ENCODE peak calls at places on chromosomes 12 and 14, in eight cellular contexts. One of them, this sample, is unnamed.

GRCh38 chr12:75705749-75706719 is 194.6 kb upstream of the KRR1 start:
- DNase-seq in lower leg skin: no peak
- DNase-seq in ovary: peak
- DNase-seq in heart left ventricle: peak
- DNase-seq in uterus: peak
- DNase-seq in tibial nerve: peak
- DNase-seq in right lobe of liver: no peak
- DNase-seq in A549: no peak
- DNase-seq in this sample: no peak

GRCh38 chr14:66708262-66708661 is 200.3 kb downstream of the GPHN start:
- DNase-seq in lower leg skin: no peak
- DNase-seq in ovary: no peak
- DNase-seq in heart left ventricle: no peak
- DNase-seq in uterus: no peak
- DNase-seq in tibial nerve: no peak
- DNase-seq in right lobe of liver: no peak
- DNase-seq in A549: no peak
- DNase-seq in this sample: no peak

GRCh38 chr12:116346751-116347150 is 69.3 kb upstream of the MED13L start:
- DNase-seq in lower leg skin: no peak
- DNase-seq in ovary: peak
- DNase-seq in heart left ventricle: no peak
- DNase-seq in uterus: no peak
- DNase-seq in tibial nerve: no peak
- DNase-seq in right lobe of liver: no peak
- DNase-seq in A549: peak
- DNase-seq in this sample: no peak

GRCh38 chr12:52632656-52633055 is 14.3 kb upstream of the KRT73 start:
- DNase-seq in lower leg skin: no peak
- DNase-seq in ovary: no peak
- DNase-seq in heart left ventricle: no peak
- DNase-seq in uterus: no peak
- DNase-seq in tibial nerve: no peak
- DNase-seq in right lobe of liver: no peak
- DNase-seq in A549: no peak
- DNase-seq in this sample: no peak

GRCh38 chr14:68658029-68658509 is 134.8 kb downstream of the ZFP36L1 start:
- DNase-seq in lower leg skin: no peak
- DNase-seq in ovary: no peak
- DNase-seq in heart left ventricle: no peak
- DNase-seq in uterus: no peak
- DNase-seq in tibial nerve: no peak
- DNase-seq in right lobe of liver: no peak
- DNase-seq in A549: no peak
- DNase-seq in this sample: no peak

GRCh38 chr14:97250925-97251324 is 453.7 kb downstream of the VRK1 start:
- DNase-seq in lower leg skin: no peak
- DNase-seq in ovary: no peak
- DNase-seq in heart left ventricle: no peak
- DNase-seq in uterus: no peak
- DNase-seq in tibial nerve: no peak
- DNase-seq in right lobe of liver: no peak
- DNase-seq in A549: no peak
- DNase-seq in this sample: no peak

GRCh38 chr12:6915023-6915788 is 826 bp downstream of the ENO2 start:
- DNase-seq in lower leg skin: no peak
- DNase-seq in ovary: no peak
- DNase-seq in heart left ventricle: no peak
- DNase-seq in uterus: no peak
- DNase-seq in tibial nerve: peak
- DNase-seq in right lobe of liver: no peak
- DNase-seq in A549: peak
- DNase-seq in this sample: no peak

GRCh38 chr12:4934651-4935050 is 24.9 kb downstream of the KCNA1 start:
- DNase-seq in lower leg skin: no peak
- DNase-seq in ovary: no peak
- DNase-seq in heart left ventricle: no peak
- DNase-seq in uterus: no peak
- DNase-seq in tibial nerve: no peak
- DNase-seq in right lobe of liver: no peak
- DNase-seq in A549: no peak
- DNase-seq in this sample: no peak

GRCh38 chr14:65478596-65478995 is 66.1 kb downstream of the FUT8 start:
- DNase-seq in lower leg skin: no peak
- DNase-seq in ovary: no peak
- DNase-seq in heart left ventricle: no peak
- DNase-seq in uterus: no peak
- DNase-seq in tibial nerve: no peak
- DNase-seq in right lobe of liver: no peak
- DNase-seq in A549: no peak
- DNase-seq in this sample: no peak

GRCh38 chr14:29627141-29627540 is 300.5 kb downstream of the PRKD1 start:
- DNase-seq in lower leg skin: no peak
- DNase-seq in ovary: no peak
- DNase-seq in heart left ventricle: no peak
- DNase-seq in uterus: no peak
- DNase-seq in tibial nerve: no peak
- DNase-seq in right lobe of liver: no peak
- DNase-seq in A549: no peak
- DNase-seq in this sample: no peak

GRCh38 chr12:91988076-91988475 is 157.6 kb downstream of the BTG1 start:
- DNase-seq in lower leg skin: no peak
- DNase-seq in ovary: no peak
- DNase-seq in heart left ventricle: no peak
- DNase-seq in uterus: peak
- DNase-seq in tibial nerve: no peak
- DNase-seq in right lobe of liver: no peak
- DNase-seq in A549: no peak
- DNase-seq in this sample: no peak

GRCh38 chr12:14716848-14717444 is 20.5 kb upstream of the GUCY2C start:
- DNase-seq in lower leg skin: peak
- DNase-seq in ovary: no peak
- DNase-seq in heart left ventricle: no peak
- DNase-seq in uterus: no peak
- DNase-seq in tibial nerve: peak
- DNase-seq in right lobe of liver: no peak
- DNase-seq in A549: peak
- DNase-seq in this sample: peak

GRCh38 chr12:69266045-69266635 is 26.8 kb downstream of the CPSF6 start:
- DNase-seq in lower leg skin: no peak
- DNase-seq in ovary: no peak
- DNase-seq in heart left ventricle: no peak
- DNase-seq in uterus: no peak
- DNase-seq in tibial nerve: no peak
- DNase-seq in right lobe of liver: no peak
- DNase-seq in A549: no peak
- DNase-seq in this sample: no peak

GRCh38 chr12:11607313-11608081 is 42.0 kb upstream of the ETV6 start:
- DNase-seq in lower leg skin: no peak
- DNase-seq in ovary: no peak
- DNase-seq in heart left ventricle: no peak
- DNase-seq in uterus: no peak
- DNase-seq in tibial nerve: no peak
- DNase-seq in right lobe of liver: peak
- DNase-seq in A549: no peak
- DNase-seq in this sample: no peak

GRCh38 chr12:6829532-6830220 is 1.5 kb downstream of the P3H3 start:
- DNase-seq in lower leg skin: no peak
- DNase-seq in ovary: peak
- DNase-seq in heart left ventricle: no peak
- DNase-seq in uterus: no peak
- DNase-seq in tibial nerve: no peak
- DNase-seq in right lobe of liver: no peak
- DNase-seq in A549: peak
- DNase-seq in this sample: no peak

GRCh38 chr12:5872745-5873144 is 72.3 kb downstream of the ANO2 start:
- DNase-seq in lower leg skin: no peak
- DNase-seq in ovary: no peak
- DNase-seq in heart left ventricle: no peak
- DNase-seq in uterus: no peak
- DNase-seq in tibial nerve: no peak
- DNase-seq in right lobe of liver: no peak
- DNase-seq in A549: peak
- DNase-seq in this sample: no peak

GRCh38 chr12:8996682-8997405 is 7.5 kb downstream of the KLRG1 start:
- DNase-seq in lower leg skin: no peak
- DNase-seq in ovary: no peak
- DNase-seq in heart left ventricle: no peak
- DNase-seq in uterus: no peak
- DNase-seq in tibial nerve: no peak
- DNase-seq in right lobe of liver: no peak
- DNase-seq in A549: no peak
- DNase-seq in this sample: no peak

GRCh38 chr12:119061208-119061796 is 80.0 kb downstream of the SRRM4 start:
- DNase-seq in lower leg skin: peak
- DNase-seq in ovary: peak
- DNase-seq in heart left ventricle: peak
- DNase-seq in uterus: no peak
- DNase-seq in tibial nerve: peak
- DNase-seq in right lobe of liver: no peak
- DNase-seq in A549: no peak
- DNase-seq in this sample: peak

GRCh38 chr14:49955013-49955412 is 62.1 kb downstream of the ARF6 start:
- DNase-seq in lower leg skin: no peak
- DNase-seq in ovary: no peak
- DNase-seq in heart left ventricle: no peak
- DNase-seq in uterus: no peak
- DNase-seq in tibial nerve: no peak
- DNase-seq in right lobe of liver: no peak
- DNase-seq in A549: no peak
- DNase-seq in this sample: no peak

GRCh38 chr14:49950275-49951250 is 57.7 kb downstream of the ARF6 start:
- DNase-seq in lower leg skin: peak
- DNase-seq in ovary: no peak
- DNase-seq in heart left ventricle: no peak
- DNase-seq in uterus: no peak
- DNase-seq in tibial nerve: no peak
- DNase-seq in right lobe of liver: peak
- DNase-seq in A549: no peak
- DNase-seq in this sample: peak

GRCh38 chr14:49954171-49954631 is 61.3 kb downstream of the ARF6 start:
- DNase-seq in lower leg skin: no peak
- DNase-seq in ovary: no peak
- DNase-seq in heart left ventricle: no peak
- DNase-seq in uterus: no peak
- DNase-seq in tibial nerve: no peak
- DNase-seq in right lobe of liver: no peak
- DNase-seq in A549: no peak
- DNase-seq in this sample: no peak

GRCh38 chr14:49953196-49953595 is 60.3 kb downstream of the ARF6 start:
- DNase-seq in lower leg skin: no peak
- DNase-seq in ovary: no peak
- DNase-seq in heart left ventricle: no peak
- DNase-seq in uterus: no peak
- DNase-seq in tibial nerve: no peak
- DNase-seq in right lobe of liver: no peak
- DNase-seq in A549: no peak
- DNase-seq in this sample: no peak

DNA sequence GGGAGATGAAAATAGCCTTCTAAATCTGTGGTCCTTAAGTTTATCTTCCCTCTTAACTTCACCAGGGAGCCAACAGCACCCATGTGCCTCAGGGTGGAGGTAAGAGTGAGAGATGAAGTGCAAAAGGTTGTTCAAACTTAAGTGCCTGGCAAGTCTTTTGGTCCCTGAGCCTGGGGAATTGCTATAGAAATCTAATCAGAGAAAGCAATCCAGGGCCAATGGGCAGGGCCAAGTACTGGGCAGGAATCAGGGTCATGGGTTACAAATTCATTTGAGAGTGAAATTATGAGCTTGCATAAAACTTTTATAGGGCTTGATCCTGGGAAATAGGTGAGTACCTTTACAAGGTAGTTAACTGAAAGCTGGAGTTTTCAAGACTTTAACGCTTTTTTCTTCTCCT is 59.1 kb downstream of the ARF6 start:
- DNase-seq in lower leg skin: no peak
- DNase-seq in ovary: no peak
- DNase-seq in heart left ventricle: no peak
- DNase-seq in uterus: no peak
- DNase-seq in tibial nerve: no peak
- DNase-seq in right lobe of liver: no peak
- DNase-seq in A549: no peak
- DNase-seq in this sample: peak
- TF ChIP-seq POLR2A in lower leg skin: no peak
- TF ChIP-seq POLR2A in ovary: no peak
- TF ChIP-seq POLR2A in heart left ventricle: no peak
- TF ChIP-seq POLR2A in uterus: no peak
- TF ChIP-seq POLR2A in tibial nerve: no peak
- TF ChIP-seq POLR2A in right lobe of liver: no peak
- TF ChIP-seq POLR2A in A549: no peak
- TF ChIP-seq POLR2A in this sample: no peak

GRCh38 chr12:114743289-114743688 is 59.3 kb upstream of the TBX3 start:
- DNase-seq in lower leg skin: no peak
- DNase-seq in ovary: no peak
- DNase-seq in heart left ventricle: no peak
- DNase-seq in uterus: no peak
- DNase-seq in tibial nerve: no peak
- DNase-seq in right lobe of liver: no peak
- DNase-seq in A549: no peak
- DNase-seq in this sample: no peak
- TF ChIP-seq POLR2A in lower leg skin: no peak
- TF ChIP-seq POLR2A in ovary: no peak
- TF ChIP-seq POLR2A in heart left ventricle: no peak
- TF ChIP-seq POLR2A in uterus: no peak
- TF ChIP-seq POLR2A in tibial nerve: no peak
- TF ChIP-seq POLR2A in right lobe of liver: no peak
- TF ChIP-seq POLR2A in A549: no peak
- TF ChIP-seq POLR2A in this sample: no peak

GRCh38 chr12:122060069-122060468 is 18.5 kb upstream of the MLXIP start:
- DNase-seq in lower leg skin: no peak
- DNase-seq in ovary: peak
- DNase-seq in heart left ventricle: no peak
- DNase-seq in uterus: peak
- DNase-seq in tibial nerve: no peak
- DNase-seq in right lobe of liver: no peak
- DNase-seq in A549: no peak
- DNase-seq in this sample: no peak
- TF ChIP-seq POLR2A in lower leg skin: no peak
- TF ChIP-seq POLR2A in ovary: no peak
- TF ChIP-seq POLR2A in heart left ventricle: no peak
- TF ChIP-seq POLR2A in uterus: no peak
- TF ChIP-seq POLR2A in tibial nerve: no peak
- TF ChIP-seq POLR2A in right lobe of liver: no peak
- TF ChIP-seq POLR2A in A549: no peak
- TF ChIP-seq POLR2A in this sample: no peak

DNA sequence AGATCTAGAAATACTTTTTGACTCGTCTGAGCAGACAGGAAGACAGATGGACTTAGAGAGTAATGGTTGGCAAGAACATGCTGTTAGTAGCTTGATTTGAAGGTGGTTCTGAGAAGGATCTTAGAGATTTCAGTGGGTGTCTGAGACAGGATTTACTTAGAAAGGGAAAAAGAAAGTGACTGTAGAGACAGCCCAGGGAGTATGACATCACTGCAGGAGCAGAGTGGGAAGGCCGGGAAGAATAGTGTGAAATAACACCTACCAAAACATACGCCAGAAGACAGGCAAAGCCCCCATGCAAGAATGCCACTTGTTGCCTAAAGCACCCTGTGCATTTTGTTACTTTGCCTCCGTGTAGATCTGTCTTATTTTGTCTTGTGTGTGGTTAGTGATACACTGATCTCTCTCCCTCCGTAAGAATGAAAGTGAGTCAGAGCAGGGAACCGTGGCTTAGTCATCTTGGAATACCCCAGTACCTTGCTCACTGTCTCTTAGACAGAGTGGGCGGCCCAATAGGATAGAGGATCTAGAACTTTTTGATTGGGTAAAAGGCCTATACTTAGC is 161.3 kb upstream of the IFNG-AS1 start:
- DNase-seq in lower leg skin: no peak
- DNase-seq in ovary: peak
- DNase-seq in heart left ventricle: peak
- DNase-seq in uterus: peak
- DNase-seq in tibial nerve: peak
- DNase-seq in right lobe of liver: no peak
- DNase-seq in A549: peak
- DNase-seq in this sample: no peak
- TF ChIP-seq POLR2A in lower leg skin: no peak
- TF ChIP-seq POLR2A in ovary: no peak
- TF ChIP-seq POLR2A in heart left ventricle: no peak
- TF ChIP-seq POLR2A in uterus: peak
- TF ChIP-seq POLR2A in tibial nerve: no peak
- TF ChIP-seq POLR2A in right lobe of liver: no peak
- TF ChIP-seq POLR2A in A549: no peak
- TF ChIP-seq POLR2A in this sample: no peak